ENCODE peak calls at places on chromosomes 12 and 14, in six cellular contexts. D is heart right ventricle, Z is mesenchymal stem cell, C is upper lobe of left lung, E is HepG2, X is body of pancreas. L is an unnamed sample. For H3K36me3 and H3K27me3, the result is how much of the 10 kb centered on the place peaks cover.

GRCh38 chr14:69539631-69540410 is 34.9 kb downstream of the CCDC177 start:
- DNase-seq in D (no peak), X (no peak), Z (peak), E (no peak), C (peak), L (peak)

GRCh38 chr12:57033428-57033827 is 16.5 kb downstream of the MYO1A start:
- DNase-seq in X (no peak), D (no peak), Z (no peak), E (no peak), C (no peak), L (no peak)

GRCh38 chr14:27730204-27730603 is 1036.4 kb upstream of the FOXG1 start:
- DNase-seq in X (no peak), E (no peak), D (no peak), Z (no peak), C (no peak), L (no peak)

GRCh38 chr14:99682809-99683618 is 1.1 kb upstream of the CYP46A1 start:
- DNase-seq in Z (peak), X (peak), E (peak), C (peak), D (peak), L (peak)

GRCh38 chr14:76965232-76965631 is 63.3 kb downstream of the IRF2BPL start:
- DNase-seq in D (no peak), Z (no peak), X (no peak), C (no peak), E (no peak), L (no peak)

GRCh38 chr12:57887631-57888406 is 41.3 kb upstream of the CTDSP2 start:
- DNase-seq in C (no peak), Z (no peak), D (no peak), X (no peak), E (no peak), L (peak)

GRCh38 chr14:59262717-59263469 is 74.4 kb downstream of the DAAM1 start:
- DNase-seq in C (no peak), X (no peak), E (peak), Z (peak), D (no peak), L (no peak)

GRCh38 chr14:51310453-51311074 is 70.5 kb downstream of the TMX1 start:
- DNase-seq in D (peak), C (no peak), E (no peak), X (no peak), Z (peak), L (no peak)

GRCh38 chr14:21346532-21347135 is 37.2 kb downstream of the SUPT16H start:
- DNase-seq in X (no peak), D (no peak), E (no peak), Z (peak), C (no peak), L (peak)

GRCh38 chr12:109147954-109148353 is 31.6 kb downstream of the ACACB start:
- DNase-seq in C (no peak), D (peak), Z (no peak), E (no peak), X (no peak), L (no peak)

GRCh38 chr12:113459981-113460380 is 11.7 kb downstream of the LHX5 start:
- DNase-seq in Z (no peak), E (no peak), D (no peak), X (no peak), C (no peak), L (no peak)

DNA sequence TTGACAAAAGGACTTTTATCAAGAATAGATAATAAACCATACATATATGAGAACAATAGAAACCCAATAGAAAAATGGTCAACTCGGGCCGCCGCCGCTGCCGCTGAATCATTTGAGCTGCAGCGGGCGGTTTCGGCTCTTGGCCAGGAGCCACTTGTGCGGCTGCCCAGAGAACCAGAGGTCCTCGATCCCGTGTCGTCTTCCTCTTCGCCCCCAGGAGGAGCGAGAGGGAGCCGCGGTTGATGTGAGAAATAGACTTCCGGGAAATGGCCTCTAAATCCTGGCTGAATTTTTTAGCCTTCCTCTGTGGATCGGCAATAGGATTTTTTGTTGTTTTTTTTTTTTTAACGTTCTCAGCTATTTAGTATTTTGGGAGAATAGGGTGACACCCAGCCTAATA is 44.8 kb downstream of the CPSF6 start:
- DNase-seq in D (peak), C (peak), E (peak), X (peak), Z (peak), L (peak)
- H3K4me3 ChIP-seq in D (peak), C (no peak), E (peak), X (no peak), Z (no peak), L (peak)

DNA sequence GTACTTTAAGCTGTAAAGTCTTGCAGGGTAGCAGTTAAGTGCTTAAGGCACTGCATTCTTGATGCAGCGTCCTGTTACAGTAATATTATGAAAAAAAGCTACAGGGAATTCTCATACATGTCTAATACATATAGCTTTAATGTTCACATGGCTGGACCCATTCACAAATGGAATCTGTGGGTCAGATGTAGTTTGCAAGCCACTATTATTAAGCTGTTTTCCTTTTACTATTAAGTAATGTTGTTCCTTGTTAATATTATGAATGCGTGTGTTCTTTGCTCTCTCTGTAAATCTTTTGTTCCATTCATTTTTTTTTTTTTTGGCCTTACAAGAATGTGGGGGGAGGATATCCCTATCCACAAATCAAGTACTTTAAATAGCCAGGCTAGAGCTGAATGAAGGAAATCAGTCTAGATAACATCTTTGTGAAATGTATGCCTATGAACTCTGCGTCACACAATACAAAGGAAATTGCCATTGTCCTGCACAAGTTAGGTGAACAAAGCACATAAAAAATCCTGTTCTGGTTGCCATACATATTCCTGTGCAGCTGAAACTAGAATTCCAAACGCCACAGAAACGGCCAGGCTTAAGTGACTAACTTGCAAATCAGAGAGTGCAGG is 111.7 kb downstream of the HMGA2 start:
- DNase-seq in Z (no peak), C (no peak), X (no peak), D (no peak), E (peak), L (no peak)
- H3K36me3 ChIP-seq in Z (half or more), C (under half), X (under half), D (under half), E (under half), L (under half)

GRCh38 chr14:97712471-97712870 is 915.3 kb downstream of the VRK1 start:
- DNase-seq in Z (no peak), C (no peak), X (no peak), E (no peak), D (no peak), L (no peak)
- H3K27me3 ChIP-seq in Z (under half), C (under half), X (under half), E (under half), D (under half), L (under half)

DNA sequence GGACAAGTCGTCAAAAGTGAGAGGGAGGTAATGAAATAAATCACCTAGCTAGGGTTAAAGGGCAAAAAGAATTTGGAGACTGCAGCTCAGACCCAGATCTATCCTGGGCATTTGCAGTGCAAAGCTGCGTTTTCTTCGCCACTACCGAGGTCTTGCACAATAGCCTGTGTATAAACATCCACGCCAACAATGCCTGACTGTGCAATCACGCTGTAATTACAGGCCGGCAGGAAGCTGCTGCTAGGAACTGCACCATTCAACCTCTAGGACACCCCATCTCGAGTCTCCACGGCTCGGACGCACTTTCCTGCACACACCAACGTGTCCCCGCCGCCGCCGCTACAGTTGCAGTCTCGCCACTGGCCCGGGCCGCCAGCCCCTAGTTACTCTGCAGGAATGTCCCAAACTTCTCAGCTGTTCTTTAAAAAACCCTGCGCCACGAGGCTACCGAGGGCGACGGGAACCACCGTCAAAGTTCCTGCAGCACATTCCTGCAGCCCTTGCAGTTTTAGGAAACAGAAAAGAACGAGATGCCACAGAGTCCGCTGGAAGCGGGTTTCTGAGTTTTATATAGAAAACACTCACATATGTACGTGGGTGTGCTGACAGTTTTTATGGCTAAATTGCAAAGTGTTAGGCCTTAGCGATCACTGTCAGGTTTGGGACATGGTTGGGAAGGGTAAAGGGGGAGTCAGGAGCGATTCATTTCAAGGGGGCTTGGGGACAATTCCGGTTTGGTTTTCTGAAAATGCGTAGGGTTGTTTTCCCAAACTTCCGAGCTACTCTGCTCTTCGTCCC is 65.6 kb upstream of the PTGR2 start:
- DNase-seq in E (peak), D (peak), C (peak), X (peak), Z (peak), L (peak)
- H3K4me3 ChIP-seq in E (peak), D (peak), C (peak), X (peak), Z (peak), L (peak)

GRCh38 chr12:131757111-131757510 is 46.2 kb downstream of the SFSWAP start:
- DNase-seq in Z (no peak), X (no peak), E (no peak), D (no peak), C (no peak), L (no peak)

GRCh38 chr12:131758016-131758739 is 47.3 kb downstream of the SFSWAP start:
- DNase-seq in Z (no peak), X (no peak), C (no peak), E (no peak), D (peak), L (no peak)

GRCh38 chr12:131754184-131754583 is 43.3 kb downstream of the SFSWAP start:
- DNase-seq in E (no peak), C (no peak), D (no peak), X (no peak), Z (no peak), L (no peak)

GRCh38 chr12:131755305-131756113 is 44.6 kb downstream of the SFSWAP start:
- DNase-seq in X (no peak), E (peak), C (no peak), D (no peak), Z (peak), L (no peak)

GRCh38 chr12:131756441-131756840 is 45.6 kb downstream of the SFSWAP start:
- DNase-seq in D (no peak), C (no peak), Z (no peak), E (no peak), X (no peak), L (no peak)
- H3K36me3 ChIP-seq in D (half or more), C (under half), Z (half or more), E (half or more), X (under half), L (half or more)

GRCh38 chr12:53223006-53223305 is 9.1 kb downstream of the RARG start:
- DNase-seq in X (no peak), C (no peak), D (no peak), E (no peak), Z (no peak), L (no peak)

GRCh38 chr12:53224897-53225634 is 6.9 kb downstream of the RARG start:
- DNase-seq in Z (no peak), E (no peak), X (no peak), C (no peak), D (no peak), L (no peak)

GRCh38 chr12:53223391-53224267 is 8.4 kb downstream of the RARG start:
- DNase-seq in D (no peak), C (peak), E (no peak), Z (peak), X (peak), L (no peak)

GRCh38 chr12:53225635-53226424 is 6.2 kb downstream of the RARG start:
- DNase-seq in C (no peak), E (no peak), Z (no peak), D (no peak), X (no peak), L (no peak)

DNA sequence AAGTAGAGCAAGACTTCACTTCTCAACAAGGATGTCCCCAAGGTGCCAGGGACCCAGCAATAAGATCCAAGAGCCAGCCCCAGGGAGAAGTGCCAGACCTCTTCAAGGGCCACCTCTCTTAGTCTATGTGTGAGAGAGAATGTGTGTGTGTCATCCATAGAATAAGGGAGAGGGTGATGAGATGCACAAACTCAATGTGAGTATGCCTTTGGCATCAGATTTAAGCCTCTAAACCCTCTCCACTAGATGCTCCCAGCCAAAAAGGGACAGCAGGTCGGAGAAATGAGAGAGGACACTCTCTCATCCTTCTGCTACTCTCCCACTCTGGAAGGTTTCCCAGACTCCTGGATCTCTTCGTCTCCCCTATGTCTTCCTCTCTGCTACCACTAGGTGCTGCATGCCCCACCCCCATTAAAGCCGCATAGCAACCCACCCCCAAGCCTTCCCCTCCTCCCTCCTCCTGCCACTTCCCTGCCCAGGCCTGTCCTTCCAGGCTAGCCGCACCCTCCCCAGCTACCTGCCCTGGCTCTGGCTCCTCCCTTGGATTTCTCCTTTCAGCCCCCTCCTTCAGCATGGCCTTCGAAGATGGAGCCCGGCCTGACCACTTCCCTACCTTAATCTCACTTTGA is 7.6 kb downstream of the RARG start:
- DNase-seq in X (peak), Z (peak), E (peak), D (no peak), C (peak), L (no peak)
- H3K27me3 ChIP-seq in X (under half), Z (under half), E (under half), D (under half), C (under half), L (under half)

GRCh38 chr14:54627325-54627717 is 60.4 kb downstream of the SAMD4A start:
- DNase-seq in C (no peak), Z (no peak), D (no peak), E (no peak), X (no peak), L (no peak)
- H3K4me3 ChIP-seq in C (no peak), Z (no peak), D (peak), E (no peak), X (no peak), L (no peak)

GRCh38 chr14:31109257-31109656 is 83.1 kb upstream of the STRN3 start:
- DNase-seq in X (no peak), C (no peak), D (no peak), E (no peak), Z (no peak), L (no peak)

GRCh38 chr14:31106768-31107167 is 80.6 kb upstream of the STRN3 start:
- DNase-seq in Z (no peak), C (no peak), X (no peak), D (no peak), E (no peak), L (no peak)

GRCh38 chr14:31113794-31114193 is 87.6 kb upstream of the STRN3 start:
- DNase-seq in X (no peak), Z (no peak), E (no peak), D (no peak), C (no peak), L (no peak)

DNA sequence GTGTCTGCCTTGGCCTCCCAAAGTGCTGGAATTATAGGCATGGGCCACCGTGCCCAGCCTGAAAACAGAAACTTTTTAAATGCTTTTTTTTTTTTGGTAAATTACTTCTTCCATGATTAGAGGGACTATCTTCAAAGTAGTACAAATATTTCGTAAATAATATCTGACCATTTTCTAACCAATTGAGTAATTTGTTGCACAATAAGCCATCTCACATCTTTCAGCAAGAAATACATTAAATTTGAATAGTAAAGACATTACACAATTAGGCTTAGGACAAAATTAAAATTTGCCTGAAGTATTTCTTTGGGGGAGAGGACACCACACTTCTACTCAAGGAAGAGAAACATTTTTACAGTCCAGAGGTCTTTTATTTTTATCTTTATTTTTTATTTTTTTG is 84.7 kb upstream of the STRN3 start:
- DNase-seq in X (no peak), E (no peak), C (no peak), D (no peak), Z (no peak), L (no peak)
- H3K36me3 ChIP-seq in X (under half), E (half or more), C (half or more), D (half or more), Z (half or more), L (under half)

L was measured in MG63.